ENCODE peak calls at places on chromosomes 2 and 18, in seven cellular contexts. G is GDM1, C is NCI-H226, K is anterior cingulate cortex, Q is RKO, M is left colon, D is RCC 7860. O is an unnamed sample.

GRCh38 chr18:40673150-40673549 is 1281.9 kb upstream of the PIK3C3 start:
- DNase-seq in G (no peak), C (no peak), K (no peak), Q (no peak), M (no peak), D (no peak), O (no peak)

GRCh38 chr18:48663931-48664847 is 125.4 kb downstream of the CTIF start:
- DNase-seq in G (no peak), C (no peak), K (peak; percentile 63), Q (no peak), M (peak; percentile 45), D (no peak), O (peak; percentile 79)

GRCh38 chr2:97718051-97718882 is 4.9 kb downstream of the ZAP70 start:
- DNase-seq in G (peak; percentile 76), C (no peak), K (no peak), Q (no peak), M (no peak), D (no peak), O (peak; percentile 72)

GRCh38 chr2:191166111-191166755 is 15.4 kb upstream of the STAT4 start:
- DNase-seq in G (no peak), C (peak; percentile 74), K (no peak), Q (no peak), M (no peak), D (no peak), O (no peak)

GRCh38 chr2:130790808-130791616 is 35.7 kb downstream of the AMER3 start:
- DNase-seq in G (no peak), C (no peak), K (no peak), Q (no peak), M (no peak), D (no peak), O (no peak)

GRCh38 chr2:219497495-219498279 is 1.0 kb upstream of the GMPPA start:
- DNase-seq in G (no peak), C (peak; percentile 83), K (peak; percentile 45), Q (peak; percentile 80), M (peak; percentile 95), D (peak; percentile 68), O (peak; percentile 80)

GRCh38 chr2:137190411-137191190 is 425.3 kb downstream of the THSD7B start:
- DNase-seq in G (no peak), C (no peak), K (no peak), Q (no peak), M (no peak), D (no peak), O (no peak)

GRCh38 chr2:145638675-145639074 is 1118.8 kb upstream of the ZEB2 start:
- DNase-seq in G (no peak), C (no peak), K (no peak), Q (no peak), M (no peak), D (no peak), O (peak; percentile 9)

GRCh38 chr2:34570266-34570872 is 971.3 kb upstream of the FAM98A start:
- DNase-seq in G (peak; percentile 4), C (no peak), K (no peak), Q (peak; percentile 71), M (no peak), D (peak; percentile 34), O (no peak)

GRCh38 chr2:121826036-121826435 is 70.6 kb downstream of the TSN start:
- DNase-seq in G (no peak), C (no peak), K (no peak), Q (no peak), M (no peak), D (no peak), O (no peak)

GRCh38 chr2:212906620-212907019 is 244.8 kb downstream of the IKZF2 start:
- DNase-seq in G (no peak), C (no peak), K (no peak), Q (no peak), M (no peak), D (no peak), O (no peak)

GRCh38 chr2:96188821-96189526 is 19.7 kb downstream of the STARD7 start:
- DNase-seq in G (no peak), C (no peak), K (no peak), Q (no peak), M (no peak), D (no peak), O (no peak)